ENCODE peak calls at places on chromosome 13, in ten cellular contexts. M is GM12878, P is tibial artery, C is upper lobe of right lung, S is prostate gland, O is heart right ventricle, W is fibroblast of lung, J is testis, B is colonic mucosa, N is heart left ventricle. K is an unnamed sample. For H3K4me1, the result is how much of the 10 kb centered on the place peaks cover.

GRCh38 chr13:111322916-111323331 is 2.5 kb downstream of the TEX29 start:
- DNase-seq in M (no peak), P (peak), C (no peak), S (no peak), O (no peak), W (no peak), J (no peak), B (no peak), N (no peak), K (no peak)

GRCh38 chr13:79709526-79709925 is 228.6 kb downstream of the NDFIP2 start:
- DNase-seq in M (no peak), P (no peak), C (no peak), S (no peak), O (no peak), W (peak), J (no peak), B (no peak), N (no peak), K (no peak)

GRCh38 chr13:22014469-22014868 is 343.6 kb downstream of the FGF9 start:
- DNase-seq in M (no peak), P (no peak), C (no peak), S (peak), O (no peak), W (no peak), J (no peak), B (no peak), N (no peak), K (no peak)

GRCh38 chr13:50222569-50223332 is 207.5 kb downstream of the KCNRG start:
- DNase-seq in M (no peak), P (peak), C (peak), S (peak), O (peak), W (peak), J (peak), B (peak), N (peak), K (peak)

GRCh38 chr13:39603424-39603947 is 493 bp upstream of the LHFPL6 start:
- DNase-seq in M (no peak), P (no peak), C (no peak), S (peak), O (no peak), W (peak), J (peak), B (no peak), N (peak), K (no peak)

GRCh38 chr13:54424344-54424743 is 1395.7 kb downstream of the OLFM4 start:
- DNase-seq in M (no peak), P (no peak), C (no peak), S (no peak), O (no peak), W (no peak), J (no peak), B (no peak), N (no peak), K (no peak)

GRCh38 chr13:24626449-24626848 is 53.8 kb upstream of the ATP12A start:
- DNase-seq in M (no peak), P (no peak), C (no peak), S (no peak), O (no peak), W (no peak), J (no peak), B (peak), N (no peak), K (no peak)

GRCh38 chr13:39616087-39616694 is 13.2 kb upstream of the LHFPL6 start:
- DNase-seq in M (no peak), P (no peak), C (no peak), S (peak), O (no peak), W (peak), J (peak), B (peak), N (peak), K (no peak)

GRCh38 chr13:75305057-75305456 is 176.9 kb downstream of the TBC1D4 start:
- DNase-seq in M (no peak), P (no peak), C (no peak), S (no peak), O (no peak), W (peak), J (peak), B (no peak), N (peak), K (no peak)

GRCh38 chr13:113448885-113449692 is 4.2 kb downstream of the ADPRHL1 start:
- DNase-seq in M (peak), P (peak), C (peak), S (no peak), O (no peak), W (no peak), J (peak), B (peak), N (peak), K (peak)

GRCh38 chr13:49954674-49955455 is 18.7 kb upstream of the SPRYD7 start:
- DNase-seq in M (no peak), P (no peak), C (no peak), S (no peak), O (no peak), W (no peak), J (no peak), B (peak), N (no peak), K (no peak)

GRCh38 chr13:50322006-50322405 is 306.8 kb downstream of the KCNRG start:
- DNase-seq in M (no peak), P (no peak), C (no peak), S (no peak), O (no peak), W (no peak), J (no peak), B (no peak), N (no peak), K (no peak)

GRCh38 chr13:43003010-43003409 is 11.0 kb upstream of the EPSTI1 start:
- DNase-seq in M (no peak), P (no peak), C (no peak), S (no peak), O (no peak), W (peak), J (no peak), B (no peak), N (no peak), K (no peak)
- TF ChIP-seq CTCF in M (no peak), P (no peak), C (no peak), S (no peak), O (no peak), W (no peak), J (no peak), B (no peak), N (no peak), K (no peak)

GRCh38 chr13:30714629-30715028 is 20.7 kb upstream of the ALOX5AP start:
- DNase-seq in M (no peak), P (no peak), C (no peak), S (no peak), O (no peak), W (no peak), J (no peak), B (no peak), N (no peak), K (no peak)

GRCh38 chr13:30711837-30712236 is 23.5 kb upstream of the ALOX5AP start:
- DNase-seq in M (no peak), P (no peak), C (no peak), S (no peak), O (no peak), W (no peak), J (no peak), B (no peak), N (no peak), K (no peak)

GRCh38 chr13:30715837-30716236 is 19.5 kb upstream of the ALOX5AP start:
- DNase-seq in M (no peak), P (no peak), C (no peak), S (no peak), O (peak), W (no peak), J (no peak), B (no peak), N (peak), K (no peak)

GRCh38 chr13:30713133-30713532 is 22.2 kb upstream of the ALOX5AP start:
- DNase-seq in M (no peak), P (no peak), C (no peak), S (no peak), O (no peak), W (no peak), J (no peak), B (no peak), N (peak), K (peak)

GRCh38 chr13:30715357-30715756 is 20.0 kb upstream of the ALOX5AP start:
- DNase-seq in M (no peak), P (no peak), C (no peak), S (no peak), O (no peak), W (no peak), J (no peak), B (no peak), N (no peak), K (no peak)
- H3K4me1 ChIP-seq in M (under half), P (under half), C (under half), S (under half), O (under half), W (under half), J (under half), B (under half), N (under half), K (under half)

DNA sequence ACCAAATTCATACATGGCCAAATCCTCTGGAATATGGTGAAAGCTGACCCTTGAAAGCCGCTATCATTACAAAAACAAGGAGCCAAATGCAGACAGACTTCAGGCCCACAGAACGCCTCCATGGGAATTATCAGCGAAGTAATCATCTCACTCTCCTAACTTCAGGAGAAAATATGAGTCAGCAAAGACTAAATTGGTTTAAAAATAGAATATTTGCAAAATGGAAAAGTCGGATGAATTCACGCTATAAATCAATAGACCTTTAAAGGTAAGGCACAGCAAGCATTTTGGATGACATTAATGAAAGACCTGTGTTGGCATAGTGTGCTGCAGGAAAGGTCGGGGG is 5.3 kb downstream of the SACS start:
- DNase-seq in M (no peak), P (no peak), C (no peak), S (no peak), O (no peak), W (peak), J (no peak), B (no peak), N (no peak), K (no peak)
- H3K27ac ChIP-seq in M (no peak), P (peak), C (no peak), S (peak), O (peak), W (peak), J (no peak), B (no peak), N (no peak), K (peak)

GRCh38 chr13:19618925-19619324 is 14.5 kb upstream of the MPHOSPH8 start:
- DNase-seq in M (no peak), P (no peak), C (no peak), S (no peak), O (no peak), W (peak), J (no peak), B (peak), N (no peak), K (no peak)
- TF ChIP-seq CTCF in M (peak), P (no peak), C (peak), S (no peak), O (peak), W (peak), J (peak), B (peak), N (peak), K (no peak)

GRCh38 chr13:46572758-46573384 is 19.9 kb downstream of the LRCH1 start:
- DNase-seq in M (no peak), P (no peak), C (no peak), S (no peak), O (no peak), W (no peak), J (no peak), B (no peak), N (no peak), K (no peak)

GRCh38 chr13:46571941-46572340 is 19.0 kb downstream of the LRCH1 start:
- DNase-seq in M (no peak), P (no peak), C (no peak), S (no peak), O (no peak), W (no peak), J (no peak), B (no peak), N (no peak), K (no peak)

GRCh38 chr13:46569471-46569870 is 16.5 kb downstream of the LRCH1 start:
- DNase-seq in M (no peak), P (no peak), C (no peak), S (no peak), O (no peak), W (no peak), J (no peak), B (no peak), N (no peak), K (no peak)

GRCh38 chr13:46571189-46571901 is 18.4 kb downstream of the LRCH1 start:
- DNase-seq in M (no peak), P (no peak), C (no peak), S (no peak), O (no peak), W (peak), J (no peak), B (no peak), N (peak), K (no peak)

DNA sequence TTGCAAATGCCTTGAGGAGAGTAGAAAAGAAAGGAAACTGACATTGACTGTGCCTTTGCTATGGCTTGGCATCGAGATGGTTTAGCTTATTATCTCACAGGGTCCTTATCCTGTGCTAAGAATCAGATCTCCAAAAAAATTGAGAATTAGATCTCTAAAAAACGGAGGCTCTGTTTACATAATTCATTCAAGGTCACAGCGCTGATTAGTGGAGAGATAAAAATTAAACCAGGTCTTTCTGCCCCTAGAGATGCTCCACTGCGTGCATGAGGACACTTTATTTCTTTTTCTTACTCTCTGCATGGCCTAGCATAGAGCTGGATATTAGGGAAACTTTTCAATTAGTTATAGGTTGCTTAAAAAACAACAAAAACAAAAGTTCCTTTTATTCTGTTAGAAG is 17.3 kb downstream of the LRCH1 start:
- DNase-seq in M (no peak), P (no peak), C (no peak), S (no peak), O (no peak), W (no peak), J (no peak), B (no peak), N (no peak), K (no peak)
- H3K4me1 ChIP-seq in M (under half), P (under half), C (under half), S (under half), O (under half), W (under half), J (under half), B (under half), N (half or more), K (under half)